ENCODE peak calls at places on chromosomes 7 and 10, in four cellular contexts. P is WTC11, F is K562, X is SK-N-SH. V is an unnamed sample.

GRCh38 chr7:142626420-142627035 is 122.7 kb upstream of the PRSS1 start:
- DNase-seq in X (peak; percentile 52), P (peak; percentile 89), F (peak; percentile 60), V (no peak)

GRCh38 chr10:22308390-22308789 is 7.8 kb upstream of the COMMD3 start:
- DNase-seq in X (no peak), P (no peak), F (no peak), V (peak; percentile 36)

GRCh38 chr10:31650010-31650409 is 278.6 kb downstream of the ARHGAP12 start:
- DNase-seq in P (no peak), X (peak; percentile 74), F (no peak), V (no peak)

GRCh38 chr7:136857573-136857972 is 10.9 kb upstream of the CHRM2 start:
- DNase-seq in F (no peak), P (no peak), X (no peak), V (no peak)

GRCh38 chr10:102313221-102313896 is 68.0 kb downstream of the GBF1 start:
- DNase-seq in X (no peak), P (no peak), F (no peak), V (no peak)

GRCh38 chr10:47360419-47361040 is 12.4 kb downstream of the RBP3 start:
- DNase-seq in P (no peak), F (no peak), X (no peak), V (no peak)

GRCh38 chr10:96089670-96090462 is 40.2 kb upstream of the ZNF518A start:
- DNase-seq in P (peak; percentile 38), X (peak; percentile 89), F (peak; percentile 84), V (peak; percentile 84)

GRCh38 chr7:101586078-101586941 is 42.8 kb downstream of the MYL10 start:
- DNase-seq in X (no peak), F (peak; percentile 66), P (no peak), V (no peak)

GRCh38 chr7:70647801-70648491 is 484.0 kb upstream of the GALNT17 start:
- DNase-seq in X (no peak), P (no peak), F (no peak), V (peak; percentile 46)

GRCh38 chr10:123942114-123942513 is 50.5 kb upstream of the CPXM2 start:
- DNase-seq in P (no peak), X (no peak), F (no peak), V (no peak)

GRCh38 chr7:131109011-131109756 is 218.5 kb upstream of the MKLN1 start:
- DNase-seq in F (peak; percentile 53), P (no peak), X (no peak), V (no peak)

GRCh38 chr7:44108768-44109750 is 4.9 kb downstream of the AEBP1 start:
- DNase-seq in P (no peak), X (peak; percentile 65), F (peak; percentile 45), V (no peak)

GRCh38 chr10:624605-625334 is 64.7 kb downstream of the DIP2C start:
- DNase-seq in P (peak; percentile 61), F (no peak), X (peak; percentile 59), V (no peak)

GRCh38 chr10:68543004-68543918 is 15.9 kb upstream of the SLC25A16 start:
- DNase-seq in P (no peak), F (no peak), X (no peak), V (no peak)

GRCh38 chr10:97612386-97612785 is 20.9 kb downstream of the MORN4 start:
- DNase-seq in P (no peak), F (peak; percentile 39), X (peak; percentile 45), V (no peak)

GRCh38 chr7:98374285-98374680 is 26.6 kb downstream of the BAIAP2L1 start:
- DNase-seq in P (no peak), F (no peak), X (no peak), V (no peak)

GRCh38 chr7:25926009-25926408 is 226.0 kb upstream of the NFE2L3 start:
- DNase-seq in P (no peak), F (no peak), X (no peak), V (no peak)

GRCh38 chr10:114925675-114926204 is 12.3 kb upstream of the TRUB1 start:
- DNase-seq in P (no peak), X (no peak), F (no peak), V (no peak)
- TF ChIP-seq MAX in P (no peak), X (no peak), F (no peak), V (no peak)

DNA sequence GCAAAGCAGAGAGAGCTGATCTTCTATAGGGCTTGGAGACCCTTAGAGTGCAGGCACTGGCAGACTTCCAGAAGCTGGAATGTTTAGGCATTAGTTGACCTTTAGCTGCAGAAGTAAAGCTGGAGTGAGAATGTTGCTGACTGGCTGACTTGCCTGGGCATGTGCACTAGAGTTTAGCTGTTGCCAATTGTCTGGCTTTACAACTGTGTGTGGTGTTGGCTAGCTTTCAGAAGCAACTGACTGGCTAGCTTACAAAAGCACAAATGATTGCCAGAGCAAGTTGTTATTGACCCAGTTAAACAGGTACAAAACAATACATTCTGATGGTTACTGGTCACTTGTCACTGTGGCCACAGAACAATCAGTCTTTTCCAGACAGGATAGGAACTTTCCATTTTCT is 25.1 kb downstream of the FAM13C start:
- DNase-seq in F (no peak), P (no peak), X (no peak), V (no peak)
- TF ChIP-seq USF1 in F (no peak), P (no peak), X (no peak), V (no peak)

GRCh38 chr7:156069897-156070296 is 257.6 kb upstream of the SHH start:
- DNase-seq in X (no peak), P (no peak), F (no peak), V (no peak)
- TF ChIP-seq MAX in X (no peak), P (no peak), F (no peak), V (no peak)

DNA sequence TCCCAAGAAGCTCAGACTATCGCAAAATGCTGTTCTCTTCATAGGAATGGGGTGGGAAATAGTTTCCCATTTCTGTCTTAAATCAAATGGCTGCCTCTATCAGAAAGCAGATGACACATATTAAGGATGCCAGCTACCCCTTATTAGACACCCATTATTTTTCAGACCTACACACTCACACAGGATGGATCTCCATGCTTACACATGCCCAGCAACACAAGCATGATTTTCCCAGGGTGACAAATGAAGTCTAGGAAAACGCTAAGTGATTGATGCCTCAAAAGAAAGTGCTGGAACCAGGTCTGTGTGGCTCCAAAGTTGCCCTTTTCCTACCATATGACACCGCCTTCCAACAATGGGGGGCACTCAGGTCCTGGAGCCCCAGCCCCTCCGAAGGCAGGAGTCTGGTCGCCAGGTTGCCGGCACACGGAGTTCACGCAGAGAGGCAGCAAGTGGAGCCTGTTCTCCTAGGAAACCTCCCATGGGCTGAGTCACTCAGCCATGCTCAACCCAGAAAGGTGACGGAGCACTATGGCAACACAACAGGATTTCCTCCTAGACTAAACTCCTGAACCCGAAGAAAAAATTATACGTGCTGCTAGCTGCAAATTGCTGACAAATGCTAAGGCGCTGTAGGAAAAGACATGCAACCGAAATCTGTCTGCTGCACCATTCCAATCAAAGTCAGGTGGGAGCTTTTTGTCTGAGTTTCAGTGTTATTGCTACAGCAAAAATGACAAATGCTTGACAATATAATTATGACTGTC is 19.8 kb downstream of the VOPP1 start:
- DNase-seq in P (no peak), X (no peak), F (no peak), V (no peak)
- TF ChIP-seq USF1 in P (no peak), X (no peak), F (no peak), V (no peak)

GRCh38 chr7:114539575-114539974 is 125.0 kb downstream of the FOXP2 start:
- DNase-seq in P (no peak), F (no peak), X (no peak), V (no peak)
- TF ChIP-seq MAX in P (no peak), F (no peak), X (no peak), V (no peak)

GRCh38 chr7:75967573-75967997 is 26.8 kb downstream of the TMEM120A start:
- DNase-seq in F (no peak), P (no peak), X (peak; percentile 45), V (no peak)
- TF ChIP-seq USF1 in F (no peak), P (no peak), X (no peak), V (no peak)

V was measured in GM12878.